ENCODE peak calls at places on chromosomes 7 and 10, in eight cellular contexts. One of them, this sample, is unnamed.

GRCh38 chr10:43594944-43595589 is 11.2 kb upstream of the ZNF485 start:
- DNase-seq in SK-N-SH: no peak
- DNase-seq in ovary: no peak
- DNase-seq in transverse colon: no peak
- DNase-seq in stomach: peak
- DNase-seq in HepG2: no peak
- DNase-seq in sigmoid colon: no peak
- DNase-seq in A549: no peak
- DNase-seq in this sample: no peak

GRCh38 chr7:134755422-134756022 is 23.9 kb upstream of the CALD1 start:
- DNase-seq in SK-N-SH: peak
- DNase-seq in ovary: no peak
- DNase-seq in transverse colon: no peak
- DNase-seq in stomach: no peak
- DNase-seq in HepG2: no peak
- DNase-seq in sigmoid colon: no peak
- DNase-seq in A549: no peak
- DNase-seq in this sample: peak

GRCh38 chr10:63819753-63820347 is 298.6 kb downstream of the REEP3 start:
- DNase-seq in SK-N-SH: peak
- DNase-seq in ovary: peak
- DNase-seq in transverse colon: peak
- DNase-seq in stomach: peak
- DNase-seq in HepG2: peak
- DNase-seq in sigmoid colon: peak
- DNase-seq in A549: peak
- DNase-seq in this sample: peak

GRCh38 chr10:77939561-77940001 is 13.0 kb upstream of the DLG5 start:
- DNase-seq in SK-N-SH: no peak
- DNase-seq in ovary: peak
- DNase-seq in transverse colon: peak
- DNase-seq in stomach: peak
- DNase-seq in HepG2: no peak
- DNase-seq in sigmoid colon: peak
- DNase-seq in A549: no peak
- DNase-seq in this sample: peak

GRCh38 chr10:69681436-69681835 is 51.4 kb downstream of the FAM241B start:
- DNase-seq in SK-N-SH: no peak
- DNase-seq in ovary: no peak
- DNase-seq in transverse colon: no peak
- DNase-seq in stomach: no peak
- DNase-seq in HepG2: no peak
- DNase-seq in sigmoid colon: peak
- DNase-seq in A549: no peak
- DNase-seq in this sample: no peak

GRCh38 chr7:100476903-100477870 is 1.8 kb downstream of the TSC22D4 start:
- DNase-seq in SK-N-SH: peak
- DNase-seq in ovary: peak
- DNase-seq in transverse colon: peak
- DNase-seq in stomach: no peak
- DNase-seq in HepG2: no peak
- DNase-seq in sigmoid colon: no peak
- DNase-seq in A549: no peak
- DNase-seq in this sample: no peak

GRCh38 chr7:45921381-45921698 is 268 bp upstream of the IGFBP3 start:
- DNase-seq in SK-N-SH: no peak
- DNase-seq in ovary: peak
- DNase-seq in transverse colon: no peak
- DNase-seq in stomach: no peak
- DNase-seq in HepG2: no peak
- DNase-seq in sigmoid colon: no peak
- DNase-seq in A549: no peak
- DNase-seq in this sample: no peak

GRCh38 chr7:3673524-3673923 is 372.5 kb downstream of the SDK1 start:
- DNase-seq in SK-N-SH: peak
- DNase-seq in ovary: no peak
- DNase-seq in transverse colon: peak
- DNase-seq in stomach: peak
- DNase-seq in HepG2: peak
- DNase-seq in sigmoid colon: no peak
- DNase-seq in A549: no peak
- DNase-seq in this sample: no peak

GRCh38 chr7:98186452-98187137 is 24.6 kb upstream of the BHLHA15 start:
- DNase-seq in SK-N-SH: no peak
- DNase-seq in ovary: no peak
- DNase-seq in transverse colon: no peak
- DNase-seq in stomach: no peak
- DNase-seq in HepG2: no peak
- DNase-seq in sigmoid colon: no peak
- DNase-seq in A549: no peak
- DNase-seq in this sample: no peak

GRCh38 chr7:37916673-37917660 is at the start of gene SFRP4:
- DNase-seq in SK-N-SH: peak
- DNase-seq in ovary: peak
- DNase-seq in transverse colon: peak
- DNase-seq in stomach: no peak
- DNase-seq in HepG2: peak
- DNase-seq in sigmoid colon: peak
- DNase-seq in A549: peak
- DNase-seq in this sample: peak

GRCh38 chr10:29517352-29517923 is 117.3 kb downstream of the SVIL start:
- DNase-seq in SK-N-SH: peak
- DNase-seq in ovary: no peak
- DNase-seq in transverse colon: peak
- DNase-seq in stomach: no peak
- DNase-seq in HepG2: peak
- DNase-seq in sigmoid colon: no peak
- DNase-seq in A549: peak
- DNase-seq in this sample: no peak

GRCh38 chr7:144584741-144585140 is 181.2 kb upstream of the NOBOX start:
- DNase-seq in SK-N-SH: no peak
- DNase-seq in ovary: no peak
- DNase-seq in transverse colon: no peak
- DNase-seq in stomach: no peak
- DNase-seq in HepG2: no peak
- DNase-seq in sigmoid colon: no peak
- DNase-seq in A549: no peak
- DNase-seq in this sample: no peak

GRCh38 chr10:15715619-15716227 is 4.0 kb downstream of the ITGA8 start:
- DNase-seq in SK-N-SH: peak
- DNase-seq in ovary: no peak
- DNase-seq in transverse colon: no peak
- DNase-seq in stomach: no peak
- DNase-seq in HepG2: no peak
- DNase-seq in sigmoid colon: no peak
- DNase-seq in A549: no peak
- DNase-seq in this sample: no peak

GRCh38 chr10:22712959-22713852 is 1.2 kb downstream of the PIP4K2A start:
- DNase-seq in SK-N-SH: peak
- DNase-seq in ovary: peak
- DNase-seq in transverse colon: peak
- DNase-seq in stomach: peak
- DNase-seq in HepG2: peak
- DNase-seq in sigmoid colon: no peak
- DNase-seq in A549: no peak
- DNase-seq in this sample: peak

GRCh38 chr10:35559416-35559815 is 45.7 kb upstream of the GJD4 start:
- DNase-seq in SK-N-SH: no peak
- DNase-seq in ovary: no peak
- DNase-seq in transverse colon: no peak
- DNase-seq in stomach: no peak
- DNase-seq in HepG2: no peak
- DNase-seq in sigmoid colon: no peak
- DNase-seq in A549: no peak
- DNase-seq in this sample: no peak

GRCh38 chr10:35552622-35553342 is 52.4 kb upstream of the GJD4 start:
- DNase-seq in SK-N-SH: no peak
- DNase-seq in ovary: no peak
- DNase-seq in transverse colon: no peak
- DNase-seq in stomach: no peak
- DNase-seq in HepG2: no peak
- DNase-seq in sigmoid colon: no peak
- DNase-seq in A549: no peak
- DNase-seq in this sample: no peak

GRCh38 chr10:35554036-35554435 is 51.1 kb upstream of the GJD4 start:
- DNase-seq in SK-N-SH: no peak
- DNase-seq in ovary: no peak
- DNase-seq in transverse colon: no peak
- DNase-seq in stomach: no peak
- DNase-seq in HepG2: no peak
- DNase-seq in sigmoid colon: no peak
- DNase-seq in A549: no peak
- DNase-seq in this sample: no peak

GRCh38 chr10:35555962-35556930 is 48.9 kb upstream of the GJD4 start:
- DNase-seq in SK-N-SH: no peak
- DNase-seq in ovary: no peak
- DNase-seq in transverse colon: no peak
- DNase-seq in stomach: no peak
- DNase-seq in HepG2: no peak
- DNase-seq in sigmoid colon: no peak
- DNase-seq in A549: no peak
- DNase-seq in this sample: no peak

DNA sequence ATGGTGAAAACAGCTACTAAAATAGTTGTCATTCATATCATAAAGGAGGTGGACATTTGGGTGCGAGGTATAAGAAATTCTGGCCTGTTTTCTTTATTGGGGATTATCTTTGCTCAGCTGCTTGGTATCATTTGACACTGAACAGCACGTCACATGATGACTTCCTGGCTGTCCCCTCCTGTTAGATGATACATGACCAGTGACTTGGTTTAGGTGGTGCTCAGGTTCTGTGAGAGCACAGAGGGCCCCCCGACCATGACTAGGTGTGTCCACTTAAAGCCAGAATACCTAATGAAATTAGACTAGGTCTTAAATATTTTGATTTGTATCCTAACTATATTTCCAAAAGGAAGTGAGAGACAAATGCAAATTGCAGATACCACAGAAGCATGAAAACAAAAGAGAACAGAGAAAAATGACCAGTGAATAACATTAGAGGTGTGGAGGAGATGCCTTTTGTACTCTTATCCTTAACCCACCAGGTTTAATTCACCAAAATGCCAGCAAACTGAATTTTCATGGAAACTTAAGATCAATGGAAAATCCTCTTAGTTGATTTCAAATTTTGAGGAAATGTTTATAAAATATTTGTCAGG is 50.6 kb upstream of the GJD4 start:
- DNase-seq in SK-N-SH: no peak
- DNase-seq in ovary: no peak
- DNase-seq in transverse colon: no peak
- DNase-seq in stomach: no peak
- DNase-seq in HepG2: no peak
- DNase-seq in sigmoid colon: no peak
- DNase-seq in A549: no peak
- DNase-seq in this sample: no peak
- H3K27ac ChIP-seq in SK-N-SH: no peak
- H3K27ac ChIP-seq in ovary: no peak
- H3K27ac ChIP-seq in transverse colon: no peak
- H3K27ac ChIP-seq in stomach: no peak
- H3K27ac ChIP-seq in HepG2: no peak
- H3K27ac ChIP-seq in sigmoid colon: no peak
- H3K27ac ChIP-seq in A549: no peak
- H3K27ac ChIP-seq in this sample: no peak

DNA sequence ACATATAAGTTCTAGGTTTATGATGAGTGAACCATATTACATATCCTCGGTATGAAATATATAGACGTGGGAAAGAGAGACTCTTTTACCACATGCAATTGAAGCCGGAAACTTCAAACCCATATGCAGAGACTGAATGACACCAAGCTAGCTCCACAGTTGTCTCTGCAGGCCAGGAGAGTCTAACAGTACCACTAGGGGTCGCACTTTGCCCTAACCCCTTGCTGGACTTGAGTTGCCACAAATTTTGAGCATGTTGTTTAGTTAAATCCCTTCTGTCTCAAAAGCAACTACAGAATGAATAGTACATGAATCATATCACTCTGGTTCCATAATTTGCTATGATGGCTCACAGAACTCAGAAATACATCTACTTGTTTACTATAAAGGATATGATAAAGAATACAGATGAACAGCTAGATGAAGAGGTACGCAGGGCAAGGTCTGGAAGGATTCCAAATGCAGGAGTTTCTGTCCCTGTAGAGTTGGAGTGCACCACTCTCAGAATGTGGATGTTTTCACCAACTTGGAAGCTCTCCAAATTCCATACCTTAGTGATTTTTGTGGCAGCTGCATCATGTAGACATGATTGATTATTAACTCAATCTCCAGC is 112.4 kb upstream of the YAE1 start:
- DNase-seq in SK-N-SH: peak
- DNase-seq in ovary: no peak
- DNase-seq in transverse colon: peak
- DNase-seq in stomach: peak
- DNase-seq in HepG2: peak
- DNase-seq in sigmoid colon: no peak
- DNase-seq in A549: peak
- DNase-seq in this sample: no peak
- TF ChIP-seq EP300 in SK-N-SH: no peak
- TF ChIP-seq EP300 in ovary: no peak
- TF ChIP-seq EP300 in transverse colon: no peak
- TF ChIP-seq EP300 in stomach: no peak
- TF ChIP-seq EP300 in HepG2: no peak
- TF ChIP-seq EP300 in sigmoid colon: no peak
- TF ChIP-seq EP300 in A549: no peak
- TF ChIP-seq EP300 in this sample: no peak

DNA sequence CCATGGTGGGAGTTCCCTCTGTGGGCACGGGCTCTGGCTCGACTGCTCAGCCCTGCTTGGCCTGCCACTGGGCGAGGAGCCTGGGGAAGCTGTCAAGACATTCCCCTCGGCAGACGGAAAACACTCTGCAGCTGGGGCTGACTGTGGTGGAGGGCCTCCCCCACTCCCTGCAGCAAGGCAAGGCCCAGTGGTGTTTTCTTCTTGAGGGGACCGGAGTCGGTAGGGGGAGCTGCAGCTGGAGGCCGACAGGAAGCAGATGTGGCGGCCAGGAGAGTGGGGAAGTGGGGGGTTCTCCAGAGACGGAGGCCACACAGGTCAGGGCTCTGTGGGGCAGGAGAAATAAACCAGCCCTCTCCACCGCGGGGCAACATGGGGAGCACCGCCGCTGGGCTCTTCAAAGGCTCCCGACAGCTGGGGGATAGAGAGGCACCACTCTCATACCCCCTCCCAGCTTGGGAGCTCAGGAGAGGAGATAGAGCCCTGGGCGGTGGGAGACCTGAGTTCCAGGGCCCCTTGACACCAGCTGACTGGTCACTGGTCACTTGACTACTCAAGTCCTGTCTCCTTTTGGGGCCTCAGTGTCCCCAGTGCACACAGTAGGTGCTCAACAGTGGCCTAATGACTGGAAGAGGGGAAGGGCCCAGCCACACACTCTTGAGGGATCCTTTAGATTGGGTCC is 43.4 kb downstream of the PPIF start:
- DNase-seq in SK-N-SH: peak
- DNase-seq in ovary: peak
- DNase-seq in transverse colon: peak
- DNase-seq in stomach: peak
- DNase-seq in HepG2: no peak
- DNase-seq in sigmoid colon: peak
- DNase-seq in A549: no peak
- DNase-seq in this sample: no peak
- H3K27ac ChIP-seq in SK-N-SH: no peak
- H3K27ac ChIP-seq in ovary: peak
- H3K27ac ChIP-seq in transverse colon: peak
- H3K27ac ChIP-seq in stomach: no peak
- H3K27ac ChIP-seq in HepG2: no peak
- H3K27ac ChIP-seq in sigmoid colon: no peak
- H3K27ac ChIP-seq in A549: no peak
- H3K27ac ChIP-seq in this sample: peak

GRCh38 chr10:47165711-47166404 is 134.1 kb upstream of the GDF10 start:
- DNase-seq in SK-N-SH: no peak
- DNase-seq in ovary: peak
- DNase-seq in transverse colon: peak
- DNase-seq in stomach: no peak
- DNase-seq in HepG2: no peak
- DNase-seq in sigmoid colon: peak
- DNase-seq in A549: no peak
- DNase-seq in this sample: peak
- TF ChIP-seq EP300 in SK-N-SH: no peak
- TF ChIP-seq EP300 in ovary: no peak
- TF ChIP-seq EP300 in transverse colon: no peak
- TF ChIP-seq EP300 in stomach: no peak
- TF ChIP-seq EP300 in HepG2: no peak
- TF ChIP-seq EP300 in sigmoid colon: no peak
- TF ChIP-seq EP300 in A549: no peak
- TF ChIP-seq EP300 in this sample: no peak

This sample was measured in tibial nerve.